ENCODE peak calls at places on chromosome 1, in seven cellular contexts. F, O, L, P, A, Q and H are unnamed samples.
A peak's percentile ranks its signal among the peaks of the same experiment; 100 is the strongest.

GRCh38 chr1:76951185-76951584 is 83.9 kb downstream of the ST6GALNAC5 start:
- DNase-seq in F (no peak), O (peak; percentile 41), L (no peak), P (no peak), A (no peak), Q (no peak), H (no peak)

GRCh38 chr1:30040081-30041019 is 683.0 kb downstream of the MATN1 start:
- DNase-seq in F (no peak), O (no peak), L (no peak), P (no peak), A (no peak), Q (no peak), H (no peak)

GRCh38 chr1:243218059-243218458 is 37.0 kb downstream of the CEP170 start:
- DNase-seq in F (no peak), O (no peak), L (no peak), P (no peak), A (no peak), Q (no peak), H (no peak)

GRCh38 chr1:147720557-147720956 is 39.8 kb downstream of the GJA5 start:
- DNase-seq in F (no peak), O (no peak), L (no peak), P (no peak), A (no peak), Q (no peak), H (no peak)

GRCh38 chr1:10510520-10511493 is 36.1 kb downstream of the PEX14 start:
- DNase-seq in F (peak; percentile 68), O (peak; percentile 95), L (no peak), P (no peak), A (no peak), Q (no peak), H (peak; percentile 77)

GRCh38 chr1:205395616-205396015 is 26.2 kb downstream of the LEMD1 start:
- DNase-seq in F (no peak), O (no peak), L (no peak), P (no peak), A (no peak), Q (no peak), H (no peak)

GRCh38 chr1:39635205-39635870 is 4.1 kb downstream of the HEYL start:
- DNase-seq in F (no peak), O (no peak), L (no peak), P (no peak), A (no peak), Q (peak; percentile 72), H (no peak)

GRCh38 chr1:6484826-6485139 is 6.7 kb downstream of the PLEKHG5 start:
- DNase-seq in F (no peak), O (no peak), L (no peak), P (no peak), A (no peak), Q (no peak), H (no peak)

GRCh38 chr1:8660455-8660854 is 157.0 kb downstream of the RERE start:
- DNase-seq in F (peak; percentile 91), O (peak; percentile 91), L (no peak), P (peak; percentile 39), A (peak; percentile 14), Q (peak; percentile 28), H (peak; percentile 81)

GRCh38 chr1:237032029-237032428 is 10.0 kb upstream of the RYR2 start:
- DNase-seq in F (no peak), O (no peak), L (no peak), P (peak; percentile 12), A (no peak), Q (no peak), H (no peak)

DNA sequence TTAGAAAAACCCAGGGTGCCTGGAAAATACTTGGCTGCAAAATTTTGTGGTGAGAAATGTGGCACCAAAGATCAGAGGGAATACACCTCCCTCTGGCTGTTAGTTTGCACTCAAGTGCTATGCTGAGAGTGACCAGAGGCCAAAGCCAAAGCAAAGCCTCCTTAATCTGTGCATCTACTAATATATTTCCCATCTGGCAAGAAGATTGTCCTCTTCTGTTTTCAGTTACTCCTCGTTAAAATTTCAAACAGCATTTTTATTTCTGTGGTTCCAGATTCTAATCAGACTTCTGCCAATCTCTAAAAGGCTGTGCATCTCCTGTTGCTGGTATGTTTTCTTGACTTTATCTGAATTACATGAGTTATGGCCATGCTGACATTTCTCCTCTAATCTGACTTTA is 327.4 kb downstream of the TBX15 start:
- DNase-seq in F (no peak), O (no peak), L (no peak), P (no peak), A (no peak), Q (no peak), H (no peak)
- TF ChIP-seq CTCF in F (no peak), O (no peak), L (no peak), P (no peak), A (no peak), Q (no peak), H (no peak)

GRCh38 chr1:81172483-81172882 is 628.3 kb upstream of the ADGRL2 start:
- DNase-seq in F (no peak), O (no peak), L (no peak), P (no peak), A (no peak), Q (no peak), H (no peak)
- H3K4me3 ChIP-seq in F (no peak overlapping the region), O (no peak overlapping the region), L (no peak overlapping the region), P (no peak overlapping the region), A (no peak overlapping the region), Q (no peak overlapping the region), H (no peak overlapping the region)

DNA sequence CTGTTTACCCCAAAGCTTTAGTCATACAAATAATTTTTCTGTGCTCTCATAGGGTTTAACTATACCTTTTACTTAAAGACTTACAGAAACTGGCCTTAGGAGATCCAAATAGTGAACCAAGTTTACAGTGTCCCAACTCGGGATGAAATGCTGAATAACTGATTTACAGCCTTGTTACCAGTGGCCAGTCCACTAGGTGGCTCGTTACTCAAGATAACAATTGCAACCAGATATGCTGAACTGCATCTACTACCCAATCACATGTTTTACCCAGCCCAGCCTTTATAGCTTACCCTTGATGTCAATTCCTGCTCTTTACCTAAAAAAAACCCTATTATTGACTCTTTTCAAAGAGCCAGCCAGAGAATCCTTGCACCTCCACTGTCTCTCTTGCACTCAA is 1148.8 kb upstream of the ADGRL4 start:
- DNase-seq in F (no peak), O (no peak), L (no peak), P (no peak), A (no peak), Q (no peak), H (no peak)
- TF ChIP-seq CTCF in F (no peak), O (no peak), L (no peak), P (no peak), A (no peak), Q (no peak), H (no peak)

GRCh38 chr1:177464682-177465081 is 293.9 kb downstream of the BRINP2 start:
- DNase-seq in F (no peak), O (no peak), L (no peak), P (no peak), A (no peak), Q (no peak), H (no peak)
- H3K4me3 ChIP-seq in F (no peak overlapping the region), O (no peak overlapping the region), L (no peak overlapping the region), P (no peak overlapping the region), A (no peak overlapping the region), Q (no peak overlapping the region), H (no peak overlapping the region)

DNA sequence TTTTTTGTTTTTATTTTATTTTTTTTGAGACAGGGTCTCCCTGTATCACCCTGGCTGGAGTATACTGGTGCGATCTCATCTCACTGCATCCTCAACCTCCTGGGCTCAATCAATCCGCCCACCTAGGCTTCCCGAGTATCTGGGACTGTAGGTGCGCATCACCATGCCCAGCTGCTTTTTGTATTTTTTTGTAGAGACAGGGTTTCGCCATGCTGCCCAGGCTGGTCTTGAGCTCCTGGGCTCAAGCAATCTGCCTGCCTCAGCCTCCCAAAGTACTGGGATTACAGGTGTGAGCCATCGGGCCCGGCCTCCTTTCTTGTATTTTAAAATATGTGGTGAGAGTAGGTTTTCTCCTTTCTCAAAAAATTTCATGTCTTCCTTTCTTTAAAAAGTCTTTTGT is 122.6 kb downstream of the XPR1 start:
- DNase-seq in F (no peak), O (no peak), L (no peak), P (no peak), A (no peak), Q (no peak), H (no peak)
- TF ChIP-seq CTCF in F (no peak), O (no peak), L (no peak), P (no peak), A (no peak), Q (no peak), H (no peak)

GRCh38 chr1:12615916-12616708 is 1.9 kb downstream of the DHRS3 start:
- DNase-seq in F (no peak), O (no peak), L (peak; percentile 74), P (no peak), A (peak; percentile 61), Q (peak; percentile 87), H (no peak)
- H3K4me3 ChIP-seq in F (peak overlapping the region; percentile 53), O (peak overlapping the region; percentile 74), L (peak overlapping the region; percentile 85), P (peak overlapping the region; percentile 92), A (peak overlapping the region; percentile 90), Q (peak overlapping the region; percentile 80), H (peak overlapping the region; percentile 82)

GRCh38 chr1:32893198-32894018 is 7.1 kb downstream of the HPCA start:
- DNase-seq in F (no peak), O (peak; percentile 15), L (no peak), P (no peak), A (no peak), Q (peak; percentile 48), H (no peak)

GRCh38 chr1:32891241-32891570 is 4.9 kb downstream of the HPCA start:
- DNase-seq in F (no peak), O (peak; percentile 18), L (no peak), P (no peak), A (no peak), Q (no peak), H (no peak)

GRCh38 chr1:32891630-32892029 is 5.3 kb downstream of the HPCA start:
- DNase-seq in F (no peak), O (no peak), L (no peak), P (no peak), A (no peak), Q (no peak), H (no peak)

GRCh38 chr1:32894019-32894600 is 7.1 kb downstream of the TMEM54 start:
- DNase-seq in F (no peak), O (no peak), L (no peak), P (no peak), A (no peak), Q (no peak), H (no peak)

GRCh38 chr1:32892368-32893197 is 6.3 kb downstream of the HPCA start:
- DNase-seq in F (no peak), O (no peak), L (no peak), P (no peak), A (no peak), Q (peak; percentile 41), H (no peak)
- TF ChIP-seq CTCF in F (peak; percentile 28), O (peak; percentile 13), L (peak; percentile 53), P (peak; percentile 21), A (peak; percentile 27), Q (no peak), H (peak; percentile 56)